ENCODE peak calls at places on chromosome 18, in eight cellular contexts. X is CD8-positive, alpha-beta T cell; S is upper lobe of right lung; F is OCI-LY7; M is mammary epithelial cell; P is AG04450; N is fibroblast of lung; I is A549. V is an unnamed sample.

GRCh38 chr18:12255626-12256026 is 1.5 kb downstream of the CIDEA start:
- DNase-seq in X (no peak), S (no peak), F (no peak), M (peak), P (no peak), N (peak), I (no peak), V (peak)

GRCh38 chr18:68847219-68847860 is 49.5 kb downstream of the CCDC102B start:
- DNase-seq in X (no peak), S (no peak), F (peak), M (no peak), P (peak), N (peak), I (no peak), V (no peak)

GRCh38 chr18:34729264-34729663 is 19.2 kb downstream of the DTNA start:
- DNase-seq in X (no peak), S (no peak), F (peak), M (peak), P (no peak), N (peak), I (peak), V (peak)

GRCh38 chr18:13831864-13832508 is 8.0 kb downstream of the MC5R start:
- DNase-seq in X (no peak), S (no peak), F (no peak), M (no peak), P (no peak), N (no peak), I (no peak), V (no peak)

GRCh38 chr18:12657048-12657848 is 659 bp downstream of the SPIRE1 start:
- DNase-seq in X (peak), S (peak), F (no peak), M (peak), P (no peak), N (peak), I (peak), V (peak)

GRCh38 chr18:5463836-5464235 is 80.0 kb downstream of the EPB41L3 start:
- DNase-seq in X (no peak), S (no peak), F (no peak), M (no peak), P (no peak), N (no peak), I (no peak), V (no peak)

GRCh38 chr18:79139206-79139605 is 70.0 kb downstream of the ATP9B start:
- DNase-seq in X (peak), S (no peak), F (peak), M (no peak), P (peak), N (peak), I (no peak), V (no peak)

GRCh38 chr18:63297678-63298392 is 21.7 kb downstream of the BCL2 start:
- DNase-seq in X (no peak), S (no peak), F (no peak), M (no peak), P (no peak), N (no peak), I (no peak), V (no peak)

GRCh38 chr18:61851940-61852451 is 40.8 kb downstream of the RNF152 start:
- DNase-seq in X (no peak), S (no peak), F (no peak), M (peak), P (no peak), N (peak), I (no peak), V (peak)

GRCh38 chr18:80259610-80260009 is 12.3 kb upstream of the PARD6G start:
- DNase-seq in X (no peak), S (no peak), F (no peak), M (no peak), P (no peak), N (no peak), I (no peak), V (no peak)

GRCh38 chr18:51429644-51430043 is 232.2 kb upstream of the MEX3C start:
- DNase-seq in X (no peak), S (no peak), F (no peak), M (no peak), P (no peak), N (no peak), I (no peak), V (no peak)

GRCh38 chr18:45365835-45366234 is 249.4 kb upstream of the SLC14A2 start:
- DNase-seq in X (no peak), S (no peak), F (no peak), M (no peak), P (no peak), N (no peak), I (no peak), V (no peak)

GRCh38 chr18:13265901-13266207 is 47.3 kb downstream of the LDLRAD4 start:
- DNase-seq in X (no peak), S (no peak), F (no peak), M (no peak), P (no peak), N (no peak), I (no peak), V (no peak)

GRCh38 chr18:58866261-58867232 is 1.9 kb downstream of the ZNF532 start:
- DNase-seq in X (no peak), S (no peak), F (no peak), M (no peak), P (no peak), N (no peak), I (no peak), V (no peak)
- H3K4me3 ChIP-seq in X (no peak), S (no peak), F (no peak), M (no peak), P (peak), N (peak), I (no peak), V (no peak)

GRCh38 chr18:3254725-3255124 is 7.1 kb downstream of the MYL12A start:
- DNase-seq in X (no peak), S (no peak), F (no peak), M (no peak), P (no peak), N (no peak), I (no peak), V (no peak)

GRCh38 chr18:3255611-3256165 is 6.2 kb upstream of the MYL12B start:
- DNase-seq in X (no peak), S (no peak), F (no peak), M (no peak), P (no peak), N (no peak), I (no peak), V (no peak)

GRCh38 chr18:3261035-3261392 is 919 bp upstream of the MYL12B start:
- DNase-seq in X (no peak), S (no peak), F (no peak), M (no peak), P (no peak), N (no peak), I (no peak), V (no peak)

GRCh38 chr18:3256693-3257626 is 5.0 kb upstream of the MYL12B start:
- DNase-seq in X (no peak), S (no peak), F (no peak), M (no peak), P (no peak), N (no peak), I (no peak), V (peak)

DNA sequence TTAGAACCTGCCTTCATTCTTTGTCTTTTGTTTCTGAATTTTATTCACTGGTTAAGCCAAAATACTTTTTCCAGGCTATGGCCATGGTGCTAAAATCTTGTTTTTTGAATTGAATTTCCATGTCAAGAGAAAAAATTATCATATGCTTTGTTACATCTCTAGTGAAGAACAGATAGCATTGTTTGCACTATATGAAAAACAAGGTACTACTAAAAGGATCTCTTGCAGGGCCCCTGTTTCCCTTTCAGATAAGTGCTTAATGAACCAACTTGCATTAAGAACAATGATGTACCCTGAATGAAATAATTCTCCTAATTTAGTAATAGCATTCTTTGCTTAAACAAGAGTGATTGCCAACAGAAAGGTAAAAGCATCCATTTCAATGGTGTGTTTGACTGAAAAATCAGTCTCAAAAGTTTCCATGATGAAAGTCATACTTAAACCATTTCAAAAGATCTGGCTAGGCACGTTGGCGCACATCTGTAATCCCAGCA is 4.3 kb upstream of the MYL12B start:
- DNase-seq in X (no peak), S (no peak), F (no peak), M (no peak), P (no peak), N (no peak), I (no peak), V (no peak)
- H3K27ac ChIP-seq in X (no peak), S (peak), F (peak), M (no peak), P (no peak), N (peak), I (no peak), V (no peak)

GRCh38 chr18:48669180-48669675 is 130.4 kb downstream of the CTIF start:
- DNase-seq in X (no peak), S (no peak), F (no peak), M (no peak), P (no peak), N (no peak), I (no peak), V (no peak)
- TF ChIP-seq CTCF in X (no peak), S (no peak), F (no peak), M (no peak), P (no peak), N (no peak), I (no peak), V (no peak)

GRCh38 chr18:28789460-28789859 is 612.5 kb upstream of the CDH2 start:
- DNase-seq in X (no peak), S (no peak), F (no peak), M (no peak), P (no peak), N (no peak), I (no peak), V (no peak)

GRCh38 chr18:28793911-28794310 is 617.0 kb upstream of the CDH2 start:
- DNase-seq in X (no peak), S (no peak), F (no peak), M (no peak), P (no peak), N (peak), I (no peak), V (no peak)

GRCh38 chr18:28791101-28791500 is 614.2 kb upstream of the CDH2 start:
- DNase-seq in X (no peak), S (no peak), F (no peak), M (no peak), P (no peak), N (no peak), I (no peak), V (no peak)

GRCh38 chr18:28794459-28795245 is 617.7 kb upstream of the CDH2 start:
- DNase-seq in X (no peak), S (no peak), F (no peak), M (peak), P (no peak), N (no peak), I (no peak), V (no peak)

DNA sequence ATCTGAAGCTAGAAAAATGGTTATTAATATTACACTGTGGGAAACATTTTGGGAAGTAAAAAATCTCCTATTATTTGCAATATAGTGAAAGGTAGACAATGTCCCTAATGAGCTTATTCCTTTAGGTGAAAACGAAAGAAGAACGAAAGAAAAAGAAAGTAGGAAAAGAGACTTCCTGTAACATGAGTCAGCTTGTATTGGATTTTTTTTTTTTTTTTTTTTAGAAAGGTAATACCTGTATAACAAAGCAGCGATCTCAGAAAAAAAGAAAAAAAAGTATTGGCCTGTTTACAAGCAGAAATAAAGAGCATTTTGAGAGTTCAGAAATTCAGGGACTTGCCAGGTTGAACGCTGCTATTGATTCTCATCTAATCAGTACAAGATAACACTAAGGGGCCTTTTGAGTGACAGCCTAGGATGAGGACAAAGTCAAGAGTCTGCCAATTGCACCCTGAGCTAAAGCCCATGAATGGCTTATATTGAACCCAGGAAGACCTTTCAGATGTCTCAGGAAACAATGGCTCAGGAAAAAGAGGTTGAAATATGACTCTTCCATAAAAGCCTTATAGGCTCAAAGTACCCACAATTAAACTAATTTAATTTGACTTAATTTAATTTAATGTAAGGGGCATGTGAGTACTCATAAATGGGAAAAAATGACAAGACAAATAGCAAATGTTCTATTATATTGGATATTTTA is 615.6 kb upstream of the CDH2 start:
- DNase-seq in X (no peak), S (no peak), F (no peak), M (peak), P (no peak), N (no peak), I (no peak), V (no peak)
- H3K4me3 ChIP-seq in X (no peak), S (no peak), F (no peak), M (peak), P (no peak), N (no peak), I (no peak), V (no peak)

DNA sequence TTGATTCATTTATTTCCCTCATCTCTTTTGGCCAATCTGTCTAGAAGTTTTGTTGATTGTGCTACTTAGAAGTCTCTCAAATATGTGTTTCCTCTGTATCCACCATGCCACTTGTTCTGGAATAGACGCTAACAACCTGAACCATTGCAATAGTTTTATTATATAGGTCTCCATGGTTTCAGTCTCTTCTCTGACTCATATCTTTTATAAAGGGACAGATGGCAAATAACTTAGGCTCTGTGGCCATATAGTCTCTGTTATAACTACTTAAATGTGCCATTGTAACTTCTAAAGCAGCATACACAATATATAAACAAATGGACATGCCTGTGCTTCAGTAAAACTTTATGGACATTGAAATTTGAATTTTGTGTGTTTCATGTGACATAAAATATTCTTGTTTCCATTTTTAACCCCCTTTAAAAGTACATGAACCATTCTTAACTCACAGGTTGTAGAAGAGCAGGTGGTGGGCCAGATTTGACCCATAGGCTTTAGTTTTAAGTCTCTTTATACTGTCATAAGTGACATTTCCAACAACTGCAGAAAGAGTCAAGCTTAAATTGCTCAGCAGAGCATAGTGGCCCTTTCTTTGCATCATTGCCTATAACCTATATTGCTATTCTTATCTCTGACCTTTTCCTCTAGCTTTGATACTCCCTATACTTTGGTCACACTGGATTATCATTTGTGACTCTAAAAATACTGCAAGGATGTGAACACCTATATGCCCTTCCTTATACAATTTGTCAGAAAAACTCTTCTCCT is 123.8 kb downstream of the MC4R start:
- DNase-seq in X (no peak), S (no peak), F (peak), M (no peak), P (no peak), N (no peak), I (no peak), V (no peak)
- H3K27ac ChIP-seq in X (no peak), S (no peak), F (peak), M (no peak), P (no peak), N (no peak), I (no peak), V (no peak)

GRCh38 chr18:46393230-46393629 is 263.8 kb downstream of the LOXHD1 start:
- DNase-seq in X (no peak), S (no peak), F (peak), M (no peak), P (no peak), N (no peak), I (no peak), V (no peak)
- TF ChIP-seq CTCF in X (no peak), S (no peak), F (peak), M (peak), P (peak), N (no peak), I (no peak), V (peak)